ENCODE peak calls at places on chromosomes 2 and 18, in four cellular contexts. S is CD8-positive, alpha-beta T cell; K is astrocyte; L is heart left ventricle. N is an unnamed sample.

GRCh38 chr2:196565106-196565505 is 74.4 kb upstream of the CCDC150 start:
- DNase-seq in K (no peak), L (no peak), S (no peak), N (no peak)

GRCh38 chr2:181554511-181554910 is 97.3 kb downstream of the ITGA4 start:
- DNase-seq in L (no peak), K (no peak), S (no peak), N (no peak)

GRCh38 chr2:111122631-111123421 is 2.1 kb downstream of the BCL2L11 start:
- DNase-seq in S (no peak), K (peak), L (peak), N (peak)

GRCh38 chr2:63047534-63048281 is 2.9 kb upstream of the OTX1 start:
- DNase-seq in S (no peak), L (no peak), K (no peak), N (no peak)

GRCh38 chr2:158781562-158781961 is 13.6 kb upstream of the DAPL1 start:
- DNase-seq in S (no peak), K (peak), L (no peak), N (no peak)

GRCh38 chr18:21386523-21387240 is 144.7 kb downstream of the GREB1L start:
- DNase-seq in S (no peak), K (no peak), L (no peak), N (no peak)

GRCh38 chr18:49813071-49813320 is 337 bp downstream of the ACAA2 start:
- DNase-seq in S (no peak), K (no peak), L (peak), N (peak)

GRCh38 chr2:75464348-75464946 is 96.3 kb downstream of the EVA1A start:
- DNase-seq in L (no peak), K (peak), S (no peak), N (no peak)

GRCh38 chr18:65750421-65751144 is at the start of gene CDH7:
- DNase-seq in K (no peak), S (no peak), L (no peak), N (no peak)

GRCh38 chr2:162768646-162769045 is 69.9 kb downstream of the KCNH7 start:
- DNase-seq in L (no peak), K (no peak), S (no peak), N (no peak)

GRCh38 chr2:179861027-179861776 is at the start of gene ZNF385B:
- DNase-seq in K (peak), L (no peak), S (no peak), N (peak)

DNA sequence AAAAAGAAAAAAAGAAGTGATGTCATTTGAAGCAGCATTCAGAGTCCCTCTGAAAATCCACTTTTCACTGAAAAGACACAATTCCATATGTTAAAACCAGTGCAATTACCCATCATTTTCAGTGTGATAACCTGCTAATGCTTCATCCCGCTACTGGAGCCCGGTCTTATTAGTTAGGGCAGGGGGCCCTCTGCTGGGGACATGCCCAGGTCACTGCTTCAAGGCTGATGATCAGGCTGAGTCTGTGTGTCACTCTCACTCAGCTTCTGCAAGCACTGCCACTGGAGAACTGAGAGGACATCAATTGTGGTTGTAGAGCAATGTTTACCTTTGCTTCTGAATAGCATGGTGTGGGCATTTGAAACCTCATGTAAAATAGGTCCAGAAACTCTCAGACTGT is 49.1 kb upstream of the NXPH2 start:
- DNase-seq in S (no peak), L (no peak), K (no peak), N (peak)
- TF ChIP-seq CTCF in S (no peak), L (peak), K (peak), N (peak)

DNA sequence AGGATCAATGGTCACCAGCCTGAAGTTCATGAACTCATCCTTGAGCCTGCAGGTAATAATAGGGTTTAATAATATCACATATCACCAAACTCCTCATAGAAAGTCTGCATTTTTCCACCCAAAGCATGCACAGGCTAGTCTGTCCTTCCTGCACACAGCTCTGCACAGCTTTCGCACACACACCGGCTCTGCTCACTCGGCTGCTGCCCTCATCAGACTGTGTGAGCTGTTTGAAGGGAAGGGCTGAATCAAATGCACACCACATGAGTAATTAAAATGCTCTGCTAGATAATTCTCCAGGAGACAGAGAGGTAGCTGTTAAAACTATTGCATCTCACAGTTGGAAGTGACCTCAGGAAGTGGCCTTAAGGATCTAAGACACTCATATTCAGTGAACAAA is 108.4 kb upstream of the YPEL5 start:
- DNase-seq in K (no peak), S (no peak), L (no peak), N (no peak)
- TF ChIP-seq CTCF in K (no peak), S (no peak), L (no peak), N (no peak)

GRCh38 chr2:240579771-240580614 is 6.5 kb upstream of the CAPN10 start:
- DNase-seq in S (peak), K (peak), L (no peak), N (peak)
- TF ChIP-seq CTCF in S (peak), K (no peak), L (no peak), N (peak)

DNA sequence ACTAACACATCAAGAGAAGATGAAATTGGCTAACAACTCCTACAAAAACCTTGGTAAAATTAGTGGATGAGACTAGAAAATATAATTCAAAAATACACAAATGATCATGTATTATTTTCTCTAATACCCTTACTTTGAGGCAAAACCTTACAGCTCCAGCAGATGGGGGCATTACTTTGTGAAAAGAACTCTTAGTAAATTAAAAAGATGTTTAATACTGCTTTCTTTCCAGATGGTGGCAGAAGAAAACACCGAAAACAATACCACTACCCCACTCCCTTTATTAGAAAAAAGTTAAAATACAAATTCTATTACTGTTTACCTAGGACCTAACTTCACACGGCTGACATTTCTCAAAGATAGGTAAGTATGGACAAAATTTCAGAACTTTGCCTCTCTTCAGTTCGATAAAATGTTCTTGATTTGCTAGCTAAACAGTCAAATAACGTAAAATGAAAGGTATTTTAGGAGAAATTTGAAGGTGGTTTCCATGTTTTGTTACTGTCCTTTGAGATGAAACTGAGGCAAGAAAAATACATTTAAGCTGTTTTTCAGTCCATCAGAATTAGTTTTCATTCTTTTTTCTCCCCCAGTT is 30.6 kb downstream of the ORC4 start:
- DNase-seq in S (peak), K (peak), L (no peak), N (no peak)
- TF ChIP-seq CTCF in S (peak), K (peak), L (peak), N (peak)

GRCh38 chr2:240989451-240990265 is 8.8 kb upstream of the SNED1 start:
- DNase-seq in K (no peak), L (peak), S (no peak), N (no peak)
- TF ChIP-seq CTCF in K (peak), L (peak), S (no peak), N (no peak)